ENCODE peak calls at places on chromosomes 16 and 17, in four cellular contexts. E is gastrocnemius medialis, Y is T-cell, T is stromal cell of bone marrow. F is an unnamed sample.

GRCh38 chr16:48972236-48972635 is 309.4 kb downstream of the CBLN1 start:
- DNase-seq in T (no peak), Y (no peak), E (no peak), F (no peak)

GRCh38 chr17:82690786-82691489 is 7.6 kb downstream of the RAB40B start:
- DNase-seq in Y (no peak), E (no peak), T (no peak), F (no peak)

GRCh38 chr17:27506348-27507218 is 50.3 kb downstream of the KSR1 start:
- DNase-seq in T (no peak), Y (no peak), E (no peak), F (peak)

GRCh38 chr17:43040655-43041054 is 15.6 kb downstream of the RND2 start:
- DNase-seq in E (no peak), Y (no peak), T (no peak), F (no peak)

GRCh38 chr17:75319818-75320691 is 30.8 kb upstream of the SLC25A19 start:
- DNase-seq in E (no peak), Y (no peak), T (no peak), F (no peak)

GRCh38 chr16:54964239-54964638 is 33.6 kb downstream of the IRX5 start:
- DNase-seq in Y (no peak), E (no peak), T (no peak), F (no peak)

GRCh38 chr17:51238253-51238887 is 21.5 kb downstream of the MBTD1 start:
- DNase-seq in E (no peak), Y (no peak), T (no peak), F (no peak)

GRCh38 chr16:84839054-84839453 is 19.3 kb downstream of the CRISPLD2 start:
- DNase-seq in Y (no peak), T (peak), E (no peak), F (no peak)

GRCh38 chr17:65800655-65801054 is 239.2 kb upstream of the AXIN2 start:
- DNase-seq in Y (no peak), T (no peak), E (no peak), F (no peak)

GRCh38 chr16:50501251-50501650 is 46.9 kb upstream of the NKD1 start:
- DNase-seq in E (no peak), Y (no peak), T (no peak), F (no peak)

GRCh38 chr16:23959069-23959800 is 123.5 kb downstream of the PRKCB start:
- DNase-seq in E (no peak), Y (no peak), T (no peak), F (no peak)

GRCh38 chr17:77096570-77097214 is 44.1 kb upstream of the SEC14L1 start:
- DNase-seq in Y (no peak), T (peak), E (peak), F (no peak)

GRCh38 chr17:1612400-1612799 is 16.2 kb downstream of the SLC43A2 start:
- DNase-seq in Y (no peak), T (no peak), E (no peak), F (no peak)

GRCh38 chr17:80453126-80453979 is 23.1 kb downstream of the NPTX1 start:
- DNase-seq in Y (no peak), T (no peak), E (no peak), F (no peak)

GRCh38 chr17:75271955-75272847 is 1.2 kb upstream of the MIF4GD start:
- DNase-seq in T (peak), Y (no peak), E (no peak), F (no peak)